ENCODE peak calls at places on chromosomes 16 and 17, in nine cellular contexts. A is cardiac fibroblast, O is cardiac muscle cell, V is DND-41, P is A549, X is OCI-LY7, L is colonic mucosa, C is heart right ventricle, T is adrenal gland. Q is an unnamed sample.

GRCh38 chr16:11144122-11144521 is 111.9 kb downstream of the SOCS1 start:
- DNase-seq in T (no peak), P (no peak), O (no peak), L (no peak), A (no peak), V (no peak), C (no peak), X (no peak), Q (no peak)

GRCh38 chr17:3962217-3963069 is 1.8 kb downstream of the ATP2A3 start:
- DNase-seq in O (no peak), A (no peak), V (peak; percentile 40), C (no peak), X (peak; percentile 62), P (no peak), L (no peak), T (no peak), Q (no peak)

GRCh38 chr16:48829911-48830310 is 219.9 kb upstream of the N4BP1 start:
- DNase-seq in O (no peak), X (no peak), P (no peak), T (no peak), A (no peak), L (no peak), C (no peak), V (no peak), Q (no peak)

GRCh38 chr16:83701494-83701893 is 106.3 kb upstream of the HSBP1 start:
- DNase-seq in X (peak; percentile 23), O (peak; percentile 64), L (no peak), T (peak; percentile 41), P (peak; percentile 29), C (peak; percentile 31), V (peak; percentile 72), A (peak; percentile 46), Q (peak; percentile 76)

GRCh38 chr17:75124041-75124818 is 7.3 kb downstream of the NT5C start:
- DNase-seq in A (peak; percentile 61), O (peak; percentile 78), L (peak; percentile 96), C (peak; percentile 40), V (no peak), X (no peak), T (peak; percentile 89), P (peak; percentile 100), Q (peak; percentile 87)

GRCh38 chr16:50530277-50531236 is 17.6 kb upstream of the NKD1 start:
- DNase-seq in L (no peak), T (peak; percentile 14), O (no peak), C (no peak), A (no peak), P (no peak), X (no peak), V (no peak), Q (no peak)

GRCh38 chr17:31678431-31678830 is 180.6 kb downstream of the COPRS start:
- DNase-seq in V (no peak), T (peak; percentile 43), C (no peak), P (no peak), A (peak; percentile 35), X (no peak), O (peak; percentile 23), L (no peak), Q (no peak)

GRCh38 chr17:3036800-3037199 is 26.6 kb downstream of the OR1D5 start:
- DNase-seq in L (no peak), C (no peak), V (no peak), T (no peak), A (no peak), O (no peak), P (no peak), X (no peak), Q (no peak)

GRCh38 chr17:50314456-50315011 is 31.4 kb upstream of the XYLT2 start:
- DNase-seq in X (no peak), V (no peak), P (no peak), A (no peak), L (no peak), C (no peak), O (no peak), T (no peak), Q (no peak)

GRCh38 chr17:40158438-40158837 is 18.1 kb downstream of the CASC3 start:
- DNase-seq in P (no peak), C (no peak), X (no peak), V (no peak), O (peak; percentile 33), L (no peak), A (no peak), T (no peak), Q (no peak)

GRCh38 chr16:4358831-4359561 is 7.9 kb upstream of the PAM16 start:
- DNase-seq in A (peak; percentile 46), X (peak; percentile 65), O (peak; percentile 58), P (peak; percentile 58), C (peak; percentile 58), V (peak; percentile 57), T (peak; percentile 75), L (peak; percentile 56), Q (peak; percentile 88)

GRCh38 chr16:28317040-28317880 is 24.9 kb downstream of the SBK1 start:
- DNase-seq in V (peak; percentile 71), C (peak; percentile 42), L (peak; percentile 55), T (peak; percentile 74), X (peak; percentile 73), O (peak; percentile 44), P (peak; percentile 62), A (peak; percentile 45), Q (peak; percentile 72)

GRCh38 chr17:12592941-12593340 is 72.7 kb upstream of the MYOCD start:
- DNase-seq in X (no peak), C (no peak), V (no peak), T (no peak), A (no peak), O (no peak), P (no peak), L (no peak), Q (no peak)

GRCh38 chr17:75591722-75592302 is 4.2 kb downstream of the MYO15B start:
- DNase-seq in O (no peak), X (no peak), T (no peak), C (no peak), V (no peak), A (no peak), P (no peak), L (no peak), Q (peak; percentile 40)

GRCh38 chr17:75503337-75503950 is 11.9 kb downstream of the CASKIN2 start:
- DNase-seq in V (no peak), T (no peak), C (no peak), L (no peak), O (no peak), P (no peak), X (no peak), A (no peak), Q (peak; percentile 51)

GRCh38 chr16:14600164-14600563 is 29.9 kb downstream of the PARN start:
- DNase-seq in P (peak; percentile 59), T (no peak), X (peak; percentile 47), C (no peak), A (peak; percentile 63), V (no peak), O (peak; percentile 51), L (no peak), Q (no peak)

GRCh38 chr16:49700222-49700927 is 155.5 kb downstream of the ZNF423 start:
- DNase-seq in T (peak; percentile 58), P (no peak), C (peak; percentile 45), L (peak; percentile 24), X (no peak), A (peak; percentile 41), V (no peak), O (no peak), Q (peak; percentile 79)

GRCh38 chr17:57782642-57783337 is 37.7 kb upstream of the CCDC182 start:
- DNase-seq in L (no peak), C (no peak), V (no peak), T (no peak), A (no peak), O (no peak), P (no peak), X (no peak), Q (no peak)

GRCh38 chr17:47218896-47219430 is 9.8 kb downstream of the MYL4 start:
- DNase-seq in P (no peak), T (no peak), L (no peak), A (no peak), V (peak; percentile 21), X (peak; percentile 53), O (no peak), C (no peak), Q (peak; percentile 52)

GRCh38 chr17:66834919-66835454 is at the start of gene CACNG5:
- DNase-seq in O (no peak), T (no peak), L (no peak), P (no peak), X (no peak), V (no peak), A (no peak), C (no peak), Q (no peak)

DNA sequence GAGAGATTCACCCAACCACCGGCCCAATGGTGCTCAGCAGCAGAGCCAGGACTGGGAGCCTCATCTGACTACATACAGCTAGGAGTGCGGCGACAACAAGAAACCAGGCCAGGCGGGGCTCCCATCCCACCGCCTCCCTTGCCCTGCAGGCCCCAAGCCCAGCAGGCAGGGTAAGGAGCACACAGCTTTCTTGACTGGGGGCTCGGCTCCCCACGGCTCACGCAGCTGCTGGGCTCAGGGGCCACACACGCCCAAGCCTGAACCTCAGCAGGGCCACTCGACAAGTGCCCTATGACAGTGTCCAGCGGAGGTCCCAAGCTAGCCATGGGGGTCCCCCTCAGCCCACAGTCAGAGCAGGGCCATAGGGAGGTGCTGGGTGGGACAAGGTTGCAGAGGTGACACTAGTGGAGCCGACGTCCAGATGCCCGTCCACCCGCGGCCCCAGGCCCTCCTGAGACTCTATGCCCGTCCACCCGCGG is 13.7 kb downstream of the PIEZO1 start:
- DNase-seq in C (no peak), V (no peak), P (no peak), T (no peak), A (no peak), O (no peak), X (no peak), L (no peak), Q (no peak)
- H3K4me3 ChIP-seq in C (no peak overlapping the region), V (no peak overlapping the region), P (no peak overlapping the region), T (no peak overlapping the region), A (no peak overlapping the region), O (no peak overlapping the region), X (no peak overlapping the region), L (peak overlapping the region; percentile 8), Q (no peak overlapping the region)

GRCh38 chr16:22425036-22425801 is 50.8 kb upstream of the CDR2 start:
- DNase-seq in O (no peak), P (no peak), V (no peak), A (peak; percentile 40), T (peak; percentile 79), X (no peak), L (no peak), C (peak; percentile 69), Q (peak; percentile 78)
- H3K4me3 ChIP-seq in O (no peak overlapping the region), P (no peak overlapping the region), V (no peak overlapping the region), A (no peak overlapping the region), T (no peak overlapping the region), X (no peak overlapping the region), L (no peak overlapping the region), C (peak overlapping the region; percentile 16), Q (no peak overlapping the region)

GRCh38 chr17:63695889-63696288 is 4.0 kb downstream of the LIMD2 start:
- DNase-seq in X (no peak), L (no peak), T (no peak), A (no peak), O (no peak), C (no peak), P (no peak), V (no peak), Q (no peak)
- H3K4me3 ChIP-seq in X (no peak overlapping the region), L (no peak overlapping the region), T (no peak overlapping the region), A (no peak overlapping the region), O (no peak overlapping the region), C (no peak overlapping the region), P (no peak overlapping the region), V (no peak overlapping the region), Q (no peak overlapping the region)

GRCh38 chr17:7204828-7205461 is 14.7 kb downstream of the DLG4 start:
- DNase-seq in A (peak; percentile 83), C (peak; percentile 90), O (peak; percentile 90), X (peak; percentile 95), V (peak; percentile 93), L (peak; percentile 79), P (peak; percentile 94), T (peak; percentile 78), Q (peak; percentile 98)
- H3K4me3 ChIP-seq in A (peak overlapping the region; percentile 44), C (peak overlapping the region; percentile 58), O (peak overlapping the region; percentile 27), X (peak overlapping the region; percentile 65), V (no peak overlapping the region), L (peak overlapping the region; percentile 39), P (peak overlapping the region; percentile 52), T (no peak overlapping the region), Q (peak overlapping the region; percentile 21)